ENCODE peak calls at places on chromosome 2, in seven cellular contexts. L is NCI-H1694 treated with DMSO at 0.1 percent for 48 hours, N is T-cell, X is activated T-cell treated with anti-CD3 and anti-CD28 coated beads for 48 hours, B is K562, T is germinal center, F is Panc1. Q is an unnamed sample.

GRCh38 chr2:55743583-55743982 is 49.9 kb upstream of the PNPT1 start:
- DNase-seq in L (no peak), N (no peak), X (no peak), B (no peak), T (no peak), F (no peak), Q (no peak)

GRCh38 chr2:27003003-27003402 is 29.8 kb upstream of the TMEM214 start:
- DNase-seq in L (no peak), N (no peak), X (no peak), B (no peak), T (no peak), F (no peak), Q (no peak)

GRCh38 chr2:99085400-99085799 is 56.1 kb upstream of the C2orf15 start:
- DNase-seq in L (no peak), N (no peak), X (no peak), B (peak; percentile 33), T (no peak), F (no peak), Q (peak; percentile 16)

GRCh38 chr2:31108887-31109286 is 29.4 kb downstream of the GALNT14 start:
- DNase-seq in L (no peak), N (no peak), X (no peak), B (no peak), T (no peak), F (no peak), Q (no peak)

GRCh38 chr2:196331143-196331542 is 159.8 kb upstream of the STK17B start:
- DNase-seq in L (no peak), N (no peak), X (no peak), B (peak; percentile 69), T (no peak), F (peak; percentile 15), Q (no peak)

GRCh38 chr2:188326669-188327301 is 35.1 kb downstream of the GULP1 start:
- DNase-seq in L (no peak), N (no peak), X (no peak), B (peak; percentile 81), T (no peak), F (no peak), Q (peak; percentile 25)

GRCh38 chr2:191693778-191694177 is 15.8 kb downstream of the NABP1 start:
- DNase-seq in L (no peak), N (no peak), X (no peak), B (no peak), T (no peak), F (no peak), Q (no peak)

GRCh38 chr2:82391386-82391785 is 2067.7 kb downstream of the SUCLG1 start:
- DNase-seq in L (no peak), N (no peak), X (no peak), B (no peak), T (no peak), F (no peak), Q (no peak)

GRCh38 chr2:109176489-109176888 is 47.5 kb downstream of the SH3RF3 start:
- DNase-seq in L (no peak), N (no peak), X (no peak), B (no peak), T (no peak), F (no peak), Q (no peak)

GRCh38 chr2:184555352-184555751 is 43.0 kb upstream of the ZNF804A start:
- DNase-seq in L (no peak), N (no peak), X (no peak), B (no peak), T (no peak), F (no peak), Q (no peak)

GRCh38 chr2:106580241-106580640 is 93.1 kb downstream of the CD8B2 start:
- DNase-seq in L (no peak), N (no peak), X (no peak), B (no peak), T (no peak), F (no peak), Q (no peak)

GRCh38 chr2:68157002-68157401 is 686 bp upstream of the PNO1 start:
- DNase-seq in L (no peak), N (no peak), X (no peak), B (peak; percentile 25), T (no peak), F (no peak), Q (peak; percentile 45)

GRCh38 chr2:189412330-189412953 is 28.8 kb upstream of the WDR75 start:
- DNase-seq in L (peak; percentile 35), N (peak; percentile 2), X (peak; percentile 23), B (peak; percentile 43), T (peak; percentile 24), F (no peak), Q (peak; percentile 25)

GRCh38 chr2:221762496-221762895 is 190.4 kb upstream of the EPHA4 start:
- DNase-seq in L (no peak), N (no peak), X (no peak), B (no peak), T (no peak), F (no peak), Q (no peak)

GRCh38 chr2:181789827-181790448 is 101.6 kb upstream of the ITPRID2 start:
- DNase-seq in L (no peak), N (no peak), X (no peak), B (no peak), T (no peak), F (no peak), Q (no peak)

GRCh38 chr2:167581961-167582574 is 665.3 kb downstream of the STK39 start:
- DNase-seq in L (peak; percentile 85), N (no peak), X (no peak), B (no peak), T (no peak), F (no peak), Q (no peak)

GRCh38 chr2:172247203-172247602 is 144.5 kb upstream of the DLX2 start:
- DNase-seq in L (no peak), N (no peak), X (no peak), B (no peak), T (no peak), F (no peak), Q (no peak)

GRCh38 chr2:119178811-119179601 is 20.5 kb upstream of the C1QL2 start:
- DNase-seq in L (peak; percentile 93), N (no peak), X (no peak), B (no peak), T (no peak), F (no peak), Q (no peak)

GRCh38 chr2:71269511-71270090 is 42.7 kb upstream of the PAIP2B start:
- DNase-seq in L (no peak), N (no peak), X (no peak), B (no peak), T (no peak), F (no peak), Q (no peak)

GRCh38 chr2:215882689-215883088 is 130.7 kb downstream of the MREG start:
- DNase-seq in L (no peak), N (no peak), X (no peak), B (no peak), T (no peak), F (no peak), Q (no peak)